ENCODE peak calls at places on chromosomes 6 and 20, in seven cellular contexts. P is fibroblast of mammary gland, E is A549, T is neural crest cell, Y is DND-41, V is HL-60, N is H9. F is an unnamed sample.

GRCh38 chr6:139655783-139656705 is 281.6 kb upstream of the CITED2 start:
- DNase-seq in P (no peak), E (peak), T (no peak), Y (no peak), V (no peak), N (no peak), F (no peak)

GRCh38 chr20:17654649-17655285 is 27.3 kb downstream of the RRBP1 start:
- DNase-seq in P (peak), E (no peak), T (peak), Y (no peak), V (no peak), N (peak), F (peak)

GRCh38 chr6:25035451-25036435 is 100.0 kb upstream of the RIPOR2 start:
- DNase-seq in P (no peak), E (no peak), T (no peak), Y (peak), V (no peak), N (no peak), F (peak)

GRCh38 chr20:15236812-15237211 is 899.4 kb upstream of the FLRT3 start:
- DNase-seq in P (peak), E (peak), T (peak), Y (peak), V (peak), N (peak), F (peak)

GRCh38 chr20:61976650-61977332 is 88.9 kb downstream of the TAF4 start:
- DNase-seq in P (no peak), E (no peak), T (no peak), Y (no peak), V (no peak), N (no peak), F (no peak)

GRCh38 chr6:166056637-166057036 is 111.0 kb downstream of the TBXT start:
- DNase-seq in P (peak), E (no peak), T (no peak), Y (no peak), V (no peak), N (no peak), F (no peak)

GRCh38 chr6:98670045-98670746 is 164.2 kb upstream of the POU3F2 start:
- DNase-seq in P (no peak), E (no peak), T (no peak), Y (no peak), V (no peak), N (no peak), F (no peak)

GRCh38 chr6:109373762-109374161 is 8.5 kb downstream of the CD164 start:
- DNase-seq in P (peak), E (no peak), T (no peak), Y (no peak), V (peak), N (no peak), F (peak)

GRCh38 chr20:52060794-52061714 is 130.5 kb downstream of the ZFP64 start:
- DNase-seq in P (peak), E (peak), T (no peak), Y (no peak), V (no peak), N (peak), F (no peak)

GRCh38 chr6:44921787-44922186 is 406.3 kb upstream of the RUNX2 start:
- DNase-seq in P (no peak), E (no peak), T (no peak), Y (no peak), V (no peak), N (no peak), F (no peak)

GRCh38 chr20:856361-856775 is 22.9 kb downstream of the FAM110A start:
- DNase-seq in P (peak), E (peak), T (no peak), Y (no peak), V (no peak), N (no peak), F (peak)

GRCh38 chr6:33621396-33622388 is 570 bp downstream of the ITPR3 start:
- DNase-seq in P (peak), E (no peak), T (no peak), Y (peak), V (no peak), N (peak), F (peak)

GRCh38 chr6:26526928-26527327 is 11.2 kb upstream of the HMGN4 start:
- DNase-seq in P (no peak), E (no peak), T (no peak), Y (no peak), V (no peak), N (no peak), F (no peak)

GRCh38 chr20:5220334-5221077 is 93.7 kb downstream of the CDS2 start:
- DNase-seq in P (no peak), E (no peak), T (no peak), Y (no peak), V (no peak), N (no peak), F (no peak)

GRCh38 chr6:79984261-79984660 is 20.2 kb upstream of the TTK start:
- DNase-seq in P (peak), E (no peak), T (no peak), Y (peak), V (no peak), N (peak), F (peak)

GRCh38 chr6:26335631-26336323 is 29.2 kb upstream of the BTN3A2 start:
- DNase-seq in P (no peak), E (no peak), T (no peak), Y (peak), V (no peak), N (no peak), F (no peak)

GRCh38 chr6:7328159-7328713 is 15.2 kb upstream of the SSR1 start:
- DNase-seq in P (no peak), E (no peak), T (no peak), Y (no peak), V (peak), N (no peak), F (no peak)

GRCh38 chr6:7323074-7323473 is 10.1 kb upstream of the SSR1 start:
- DNase-seq in P (no peak), E (no peak), T (no peak), Y (no peak), V (no peak), N (no peak), F (no peak)

GRCh38 chr6:7325750-7326149 is 12.8 kb upstream of the SSR1 start:
- DNase-seq in P (no peak), E (no peak), T (no peak), Y (no peak), V (no peak), N (no peak), F (no peak)

DNA sequence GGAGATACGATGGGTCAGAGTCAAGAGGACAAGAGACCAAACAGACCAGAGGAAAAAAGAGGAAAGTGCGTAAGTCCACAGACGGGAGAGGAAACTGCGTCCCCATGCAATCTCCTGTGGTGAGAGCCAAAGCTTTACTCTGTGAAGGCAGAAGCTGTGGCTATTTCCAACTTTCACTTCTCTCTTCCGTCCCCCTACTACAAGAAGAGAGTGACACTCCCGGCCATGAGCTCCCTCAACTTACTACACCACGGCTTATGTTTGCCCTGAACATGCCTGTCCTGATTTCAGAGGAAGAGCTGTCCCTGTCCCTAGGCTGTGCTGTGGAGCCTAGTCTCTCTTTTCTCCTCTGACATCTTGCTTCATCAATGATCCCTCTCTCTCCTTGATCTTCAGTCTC is 11.5 kb upstream of the SSR1 start:
- DNase-seq in P (no peak), E (no peak), T (no peak), Y (no peak), V (peak), N (no peak), F (no peak)
- TF ChIP-seq CTCF in P (no peak), E (no peak), T (no peak), Y (no peak), V (no peak), N (no peak), F (no peak)

GRCh38 chr6:157898640-157899039 is 75.6 kb downstream of the SNX9 start:
- DNase-seq in P (no peak), E (no peak), T (no peak), Y (no peak), V (no peak), N (no peak), F (no peak)

GRCh38 chr6:157893238-157893637 is 70.2 kb downstream of the SNX9 start:
- DNase-seq in P (no peak), E (no peak), T (no peak), Y (peak), V (no peak), N (no peak), F (peak)

GRCh38 chr6:157895585-157895984 is 72.5 kb downstream of the SNX9 start:
- DNase-seq in P (no peak), E (no peak), T (no peak), Y (no peak), V (no peak), N (no peak), F (no peak)

GRCh38 chr6:157896931-157897330 is 73.9 kb downstream of the SNX9 start:
- DNase-seq in P (no peak), E (no peak), T (no peak), Y (no peak), V (no peak), N (no peak), F (no peak)

GRCh38 chr6:157898169-157898568 is 75.1 kb downstream of the SNX9 start:
- DNase-seq in P (no peak), E (no peak), T (no peak), Y (no peak), V (no peak), N (no peak), F (peak)
- TF ChIP-seq CTCF in P (peak), E (no peak), T (no peak), Y (peak), V (no peak), N (peak), F (no peak)

GRCh38 chr6:56540950-56541600 is 101.6 kb downstream of the DST start:
- DNase-seq in P (peak), E (no peak), T (no peak), Y (no peak), V (peak), N (no peak), F (no peak)

GRCh38 chr6:56540232-56540631 is 102.5 kb downstream of the DST start:
- DNase-seq in P (no peak), E (no peak), T (no peak), Y (no peak), V (peak), N (no peak), F (no peak)

GRCh38 chr6:56541736-56542366 is 100.8 kb downstream of the DST start:
- DNase-seq in P (no peak), E (no peak), T (no peak), Y (no peak), V (no peak), N (no peak), F (no peak)

GRCh38 chr6:56539503-56540105 is 103.1 kb downstream of the DST start:
- DNase-seq in P (no peak), E (no peak), T (no peak), Y (no peak), V (no peak), N (no peak), F (no peak)

DNA sequence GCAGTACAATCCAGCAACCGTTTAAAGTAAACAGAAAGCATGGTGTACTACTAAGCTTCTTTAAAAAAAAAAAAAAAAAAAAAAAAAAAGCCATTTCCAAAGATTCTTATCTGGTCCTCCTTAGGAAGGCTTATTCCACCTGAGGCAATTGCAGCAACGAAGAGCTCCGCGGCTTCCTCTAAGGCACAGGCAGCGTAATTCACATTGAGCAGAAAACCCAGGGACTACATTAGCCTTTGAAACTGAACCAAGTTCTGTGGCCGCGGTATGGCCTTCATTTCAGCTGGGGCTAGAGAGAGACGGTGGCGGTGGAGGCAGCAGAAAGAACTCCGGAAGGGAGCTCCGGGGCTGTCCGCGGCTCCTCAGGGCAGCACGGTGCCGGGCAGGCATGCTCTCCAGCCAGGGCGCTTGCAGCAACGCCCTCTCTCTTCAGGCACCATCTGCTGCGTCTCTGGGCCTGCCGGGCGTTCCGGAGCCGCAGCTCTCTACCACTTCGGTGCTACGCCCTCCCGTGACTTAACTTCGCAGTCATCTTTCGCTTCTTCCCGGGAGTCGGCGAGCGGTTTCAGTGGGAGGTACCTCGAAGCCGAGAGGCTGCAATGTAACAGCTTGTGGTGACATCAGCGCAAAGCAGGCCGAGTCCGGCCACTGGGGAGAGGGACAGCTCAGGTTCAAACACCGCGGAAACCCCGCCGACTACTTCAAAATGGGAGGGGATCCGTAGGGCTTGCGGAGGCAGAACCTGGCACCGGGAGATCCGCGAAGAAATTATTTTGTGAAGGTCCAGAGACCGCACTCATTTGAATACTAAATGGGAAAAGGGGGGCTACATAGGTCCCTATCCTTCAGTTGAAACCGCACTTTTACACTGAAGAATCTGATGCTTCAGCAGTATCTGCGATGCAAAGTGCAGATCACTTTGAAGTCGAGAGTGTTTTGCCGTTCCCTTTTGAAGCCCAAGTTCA is 100.0 kb downstream of the DST start:
- DNase-seq in P (peak), E (peak), T (peak), Y (no peak), V (peak), N (peak), F (peak)
- TF ChIP-seq CTCF in P (peak), E (no peak), T (no peak), Y (no peak), V (no peak), N (peak), F (no peak)

GRCh38 chr6:2327591-2327990 is 82.2 kb upstream of the GMDS start:
- DNase-seq in P (no peak), E (no peak), T (no peak), Y (no peak), V (no peak), N (no peak), F (no peak)
- TF ChIP-seq CTCF in P (no peak), E (no peak), T (no peak), Y (no peak), V (no peak), N (no peak), F (no peak)

GRCh38 chr6:135411339-135411738 is 86.2 kb downstream of the AHI1 start:
- DNase-seq in P (peak), E (no peak), T (no peak), Y (no peak), V (no peak), N (no peak), F (no peak)
- TF ChIP-seq CTCF in P (peak), E (no peak), T (peak), Y (peak), V (no peak), N (peak), F (peak)

GRCh38 chr6:100881707-100882040 is 545 bp upstream of the ASCC3 start:
- DNase-seq in P (peak), E (no peak), T (no peak), Y (no peak), V (no peak), N (no peak), F (no peak)

GRCh38 chr6:100880901-100881706 is at the start of gene ASCC3:
- DNase-seq in P (peak), E (peak), T (peak), Y (peak), V (peak), N (peak), F (peak)

GRCh38 chr6:100877851-100878250 is 3.3 kb downstream of the ASCC3 start:
- DNase-seq in P (no peak), E (no peak), T (no peak), Y (no peak), V (no peak), N (no peak), F (no peak)

GRCh38 chr6:100880149-100880900 is 804 bp downstream of the ASCC3 start:
- DNase-seq in P (peak), E (no peak), T (no peak), Y (no peak), V (peak), N (no peak), F (peak)

GRCh38 chr6:100879317-100879716 is 1.8 kb downstream of the ASCC3 start:
- DNase-seq in P (no peak), E (no peak), T (no peak), Y (no peak), V (no peak), N (peak), F (no peak)
- TF ChIP-seq CTCF in P (no peak), E (no peak), T (no peak), Y (no peak), V (no peak), N (no peak), F (no peak)

GRCh38 chr6:20331042-20331441 is 70.6 kb upstream of the E2F3 start:
- DNase-seq in P (no peak), E (no peak), T (no peak), Y (no peak), V (no peak), N (no peak), F (no peak)
- TF ChIP-seq CTCF in P (no peak), E (no peak), T (no peak), Y (no peak), V (no peak), N (no peak), F (no peak)

DNA sequence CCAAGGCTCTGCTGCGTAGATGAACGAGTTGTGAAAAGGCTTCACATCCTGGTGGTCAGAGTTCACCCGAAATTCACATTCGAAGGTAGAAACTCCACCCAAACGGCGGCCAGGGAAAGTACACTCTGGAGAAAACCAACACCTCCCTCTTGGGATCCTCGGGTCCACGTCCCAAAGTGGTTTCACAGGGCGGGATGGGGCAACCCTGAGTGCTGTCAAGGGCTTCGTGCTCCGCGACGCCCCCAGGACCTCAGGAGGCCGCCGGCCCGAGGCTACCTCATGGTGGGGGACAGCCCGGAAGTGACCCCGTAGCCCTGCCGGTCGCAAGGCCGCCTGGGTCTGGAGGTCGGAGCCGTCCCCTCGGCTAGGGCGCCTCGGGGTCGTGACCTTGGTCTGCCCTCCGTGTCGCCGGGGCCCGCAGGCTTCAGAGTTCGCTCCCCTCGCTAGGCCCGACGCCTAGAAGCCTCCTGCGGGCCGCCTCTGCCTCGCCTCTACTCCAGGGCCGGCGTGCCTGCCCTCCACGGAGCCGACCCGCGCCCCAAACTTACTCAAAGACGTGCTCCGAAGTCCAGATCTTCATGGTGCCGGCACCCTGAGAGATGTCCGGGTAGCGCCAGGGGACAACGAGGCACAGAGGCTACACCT is at the start of gene PRELID3B:
- DNase-seq in P (peak), E (peak), T (no peak), Y (peak), V (peak), N (no peak), F (no peak)
- TF ChIP-seq CTCF in P (no peak), E (no peak), T (no peak), Y (no peak), V (no peak), N (no peak), F (no peak)